ENCODE peak calls at places on chromosomes 3 and 15, in five cellular contexts. F, T, D, L and A are unnamed samples.
A peak's percentile ranks its signal among the peaks of the same experiment; 100 is the strongest.

GRCh38 chr3:73228425-73228824 is 167.0 kb downstream of the EBLN2 start:
- DNase-seq in F (no peak), T (no peak), D (no peak), L (no peak), A (no peak)

GRCh38 chr3:16280671-16281070 is 15.7 kb downstream of the OXNAD1 start:
- DNase-seq in F (no peak), T (no peak), D (no peak), L (no peak), A (peak; percentile 62)

GRCh38 chr3:190446492-190447301 is 3.0 kb downstream of the TMEM207 start:
- DNase-seq in F (no peak), T (no peak), D (no peak), L (no peak), A (no peak)

GRCh38 chr15:66822106-66822505 is 120.1 kb downstream of the SMAD6 start:
- DNase-seq in F (peak; percentile 7), T (no peak), D (no peak), L (no peak), A (no peak)

GRCh38 chr15:80068578-80068977 is 9.1 kb downstream of the ZFAND6 start:
- DNase-seq in F (no peak), T (no peak), D (no peak), L (no peak), A (peak; percentile 56)

GRCh38 chr15:89104172-89104564 is 15.9 kb downstream of the ABHD2 start:
- DNase-seq in F (peak; percentile 36), T (no peak), D (no peak), L (peak; percentile 67), A (no peak)

GRCh38 chr3:98587654-98588532 is 5.5 kb downstream of the CPOX start:
- DNase-seq in F (no peak), T (no peak), D (no peak), L (peak; percentile 28), A (no peak)

GRCh38 chr15:51129513-51130197 is 34.9 kb upstream of the TNFAIP8L3 start:
- DNase-seq in F (no peak), T (no peak), D (no peak), L (no peak), A (no peak)

GRCh38 chr3:74561881-74562280 is 52.6 kb downstream of the CNTN3 start:
- DNase-seq in F (no peak), T (no peak), D (no peak), L (peak; percentile 46), A (no peak)

GRCh38 chr3:125186261-125186770 is 26.2 kb downstream of the SLC12A8 start:
- DNase-seq in F (peak; percentile 40), T (no peak), D (no peak), L (peak; percentile 46), A (no peak)

GRCh38 chr3:134367869-134368750 is 6.1 kb downstream of the AMOTL2 start:
- DNase-seq in F (no peak), T (no peak), D (no peak), L (no peak), A (no peak)

GRCh38 chr15:92425578-92426225 is 32.0 kb downstream of the ST8SIA2 start:
- DNase-seq in F (no peak), T (no peak), D (no peak), L (no peak), A (no peak)

GRCh38 chr3:138184994-138185393 is 2.1 kb upstream of the ARMC8 start:
- DNase-seq in F (no peak), T (no peak), D (no peak), L (no peak), A (no peak)

GRCh38 chr3:127677541-127678314 is 5.0 kb downstream of the ABTB1 start:
- DNase-seq in F (peak; percentile 15), T (no peak), D (no peak), L (no peak), A (no peak)

GRCh38 chr15:88913017-88913849 is at the start of gene MFGE8:
- DNase-seq in F (peak; percentile 85), T (no peak), D (peak; percentile 59), L (peak; percentile 68), A (no peak)

GRCh38 chr3:74067296-74067695 is 442.6 kb upstream of the PDZRN3 start:
- DNase-seq in F (no peak), T (no peak), D (no peak), L (peak; percentile 11), A (no peak)

GRCh38 chr3:15801298-15801697 is 3.5 kb upstream of the ANKRD28 start:
- DNase-seq in F (no peak), T (no peak), D (no peak), L (no peak), A (no peak)

GRCh38 chr15:93130111-93130510 is 41.1 kb upstream of the RGMA start:
- DNase-seq in F (no peak), T (no peak), D (no peak), L (no peak), A (no peak)

GRCh38 chr3:186915808-186916796 is 14.2 kb upstream of the ST6GAL1 start:
- DNase-seq in F (no peak), T (no peak), D (no peak), L (no peak), A (no peak)

GRCh38 chr15:40150163-40150925 is 10.5 kb upstream of the BUB1B start:
- DNase-seq in F (no peak), T (no peak), D (no peak), L (peak; percentile 68), A (peak; percentile 20)

GRCh38 chr15:55587321-55588069 is 650 bp downstream of the PYGO1 start:
- DNase-seq in F (no peak), T (peak; percentile 12), D (no peak), L (peak; percentile 47), A (no peak)

GRCh38 chr3:131708216-131708615 is 205.4 kb upstream of the MRPL3 start:
- DNase-seq in F (no peak), T (no peak), D (no peak), L (no peak), A (no peak)

GRCh38 chr3:12336099-12336498 is 47.2 kb downstream of the PPARG start:
- DNase-seq in F (no peak), T (no peak), D (no peak), L (peak; percentile 19), A (no peak)

GRCh38 chr3:128707935-128708494 is 18.0 kb upstream of the RAB7A start:
- DNase-seq in F (no peak), T (no peak), D (no peak), L (no peak), A (no peak)

GRCh38 chr3:48280883-48281282 is 40.0 kb downstream of the ZNF589 start:
- DNase-seq in F (no peak), T (no peak), D (no peak), L (no peak), A (no peak)

GRCh38 chr15:42730135-42730534 is 6.8 kb downstream of the CDAN1 start:
- DNase-seq in F (no peak), T (no peak), D (no peak), L (no peak), A (no peak)

GRCh38 chr3:188348445-188349244 is 194.7 kb downstream of the LPP start:
- DNase-seq in F (peak; percentile 71), T (no peak), D (no peak), L (peak; percentile 97), A (peak; percentile 66)

GRCh38 chr3:100400424-100400781 is 486 bp downstream of the TOMM70 start:
- DNase-seq in F (no peak), T (peak; percentile 16), D (peak; percentile 26), L (peak; percentile 16), A (no peak)

GRCh38 chr3:57544181-57545125 is at the start of gene DNAH12:
- DNase-seq in F (peak; percentile 60), T (no peak), D (no peak), L (peak; percentile 45), A (no peak)

GRCh38 chr15:51718199-51718598 is 19.3 kb downstream of the LYSMD2 start:
- DNase-seq in F (no peak), T (no peak), D (no peak), L (no peak), A (no peak)

GRCh38 chr3:57331078-57331477 is 38.6 kb upstream of the ASB14 start:
- DNase-seq in F (no peak), T (no peak), D (no peak), L (no peak), A (no peak)

GRCh38 chr3:66577804-66578203 is 77.0 kb upstream of the LRIG1 start:
- DNase-seq in F (no peak), T (no peak), D (no peak), L (no peak), A (no peak)